ENCODE peak calls at places on chromosome 13, in four cellular contexts. One of them, this sample, is unnamed.

GRCh38 chr13:36531746-36532486 is 99.6 kb downstream of the CCNA1 start:
- DNase-seq in H9: no peak
- DNase-seq in H1: no peak
- DNase-seq in mesenchymal stem cell: peak
- DNase-seq in this sample: no peak

GRCh38 chr13:77781804-77782203 is 84.3 kb downstream of the SLAIN1 start:
- DNase-seq in H9: no peak
- DNase-seq in H1: no peak
- DNase-seq in mesenchymal stem cell: no peak
- DNase-seq in this sample: no peak

GRCh38 chr13:91072511-91072910 is 275.0 kb upstream of the MIR17HG start:
- DNase-seq in H9: no peak
- DNase-seq in H1: no peak
- DNase-seq in mesenchymal stem cell: no peak
- DNase-seq in this sample: no peak

GRCh38 chr13:50596776-50597203 is 246.7 kb downstream of the DLEU7 start:
- DNase-seq in H9: no peak
- DNase-seq in H1: no peak
- DNase-seq in mesenchymal stem cell: no peak
- DNase-seq in this sample: no peak

GRCh38 chr13:61258185-61258584 is 157.5 kb downstream of the PCDH20 start:
- DNase-seq in H9: no peak
- DNase-seq in H1: no peak
- DNase-seq in mesenchymal stem cell: no peak
- DNase-seq in this sample: no peak

GRCh38 chr13:50588736-50589135 is 254.8 kb downstream of the DLEU7 start:
- DNase-seq in H9: no peak
- DNase-seq in H1: no peak
- DNase-seq in mesenchymal stem cell: no peak
- DNase-seq in this sample: no peak

GRCh38 chr13:87661471-87661870 is 9.7 kb upstream of the SLITRK5 start:
- DNase-seq in H9: no peak
- DNase-seq in H1: no peak
- DNase-seq in mesenchymal stem cell: peak
- DNase-seq in this sample: no peak

GRCh38 chr13:96229356-96229755 is 139.4 kb downstream of the HS6ST3 start:
- DNase-seq in H9: peak
- DNase-seq in H1: no peak
- DNase-seq in mesenchymal stem cell: peak
- DNase-seq in this sample: no peak

GRCh38 chr13:110187501-110188161 is 119.3 kb downstream of the COL4A1 start:
- DNase-seq in H9: no peak
- DNase-seq in H1: no peak
- DNase-seq in mesenchymal stem cell: peak
- DNase-seq in this sample: no peak

GRCh38 chr13:66036024-66036614 is 1194.0 kb downstream of the PCDH9 start:
- DNase-seq in H9: no peak
- DNase-seq in H1: no peak
- DNase-seq in mesenchymal stem cell: no peak
- DNase-seq in this sample: peak

GRCh38 chr13:76286178-76286577 is 600.0 kb downstream of the KCTD12 start:
- DNase-seq in H9: no peak
- DNase-seq in H1: no peak
- DNase-seq in mesenchymal stem cell: peak
- DNase-seq in this sample: no peak

GRCh38 chr13:66974174-66974573 is 256.0 kb downstream of the PCDH9 start:
- DNase-seq in H9: no peak
- DNase-seq in H1: no peak
- DNase-seq in mesenchymal stem cell: no peak
- DNase-seq in this sample: no peak

GRCh38 chr13:45046445-45046844 is 57.1 kb downstream of the GPALPP1 start:
- DNase-seq in H9: no peak
- DNase-seq in H1: no peak
- DNase-seq in mesenchymal stem cell: no peak
- DNase-seq in this sample: no peak
- H2BK15ac ChIP-seq in H9: no peak
- H2BK15ac ChIP-seq in H1: no peak
- H2BK15ac ChIP-seq in mesenchymal stem cell: no peak
- H2BK15ac ChIP-seq in this sample: no peak

DNA sequence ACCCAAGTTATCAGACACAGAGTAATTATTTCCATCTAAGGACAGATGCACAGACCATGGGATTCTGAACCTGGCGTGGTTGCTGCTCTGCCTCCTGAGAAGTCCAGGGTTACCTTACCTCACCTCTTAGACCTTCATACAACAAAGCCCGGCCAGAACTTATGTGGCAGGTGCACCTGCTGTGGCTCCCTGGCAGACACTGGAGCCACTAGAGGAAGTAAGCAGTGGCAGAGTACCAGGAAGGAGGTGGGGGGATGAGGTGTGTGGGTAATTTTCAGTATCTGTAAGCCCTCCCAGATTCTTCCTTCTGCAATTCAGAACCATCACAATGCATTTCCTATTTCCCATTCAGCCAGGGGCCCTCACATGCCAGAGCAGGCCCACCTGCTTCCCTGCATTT is 106.1 kb upstream of the DOCK9 start:
- DNase-seq in H9: no peak
- DNase-seq in H1: no peak
- DNase-seq in mesenchymal stem cell: no peak
- DNase-seq in this sample: no peak
- H2BK12ac ChIP-seq in H9: no peak
- H2BK12ac ChIP-seq in H1: no peak
- H2BK12ac ChIP-seq in mesenchymal stem cell: no peak
- H2BK12ac ChIP-seq in this sample: no peak

GRCh38 chr13:100394005-100394695 is 194.4 kb downstream of the GGACT start:
- DNase-seq in H9: no peak
- DNase-seq in H1: no peak
- DNase-seq in mesenchymal stem cell: peak
- DNase-seq in this sample: no peak
- H2BK15ac ChIP-seq in H9: no peak
- H2BK15ac ChIP-seq in H1: no peak
- H2BK15ac ChIP-seq in mesenchymal stem cell: no peak
- H2BK15ac ChIP-seq in this sample: no peak

GRCh38 chr13:40190656-40191100 is 475.8 kb downstream of the FOXO1 start:
- DNase-seq in H9: no peak
- DNase-seq in H1: no peak
- DNase-seq in mesenchymal stem cell: peak
- DNase-seq in this sample: peak

GRCh38 chr13:40189426-40189825 is 477.0 kb downstream of the FOXO1 start:
- DNase-seq in H9: no peak
- DNase-seq in H1: no peak
- DNase-seq in mesenchymal stem cell: no peak
- DNase-seq in this sample: no peak

GRCh38 chr13:40189885-40190655 is 476.4 kb downstream of the FOXO1 start:
- DNase-seq in H9: no peak
- DNase-seq in H1: no peak
- DNase-seq in mesenchymal stem cell: no peak
- DNase-seq in this sample: peak

GRCh38 chr13:40192516-40193257 is 473.8 kb downstream of the FOXO1 start:
- DNase-seq in H9: no peak
- DNase-seq in H1: no peak
- DNase-seq in mesenchymal stem cell: no peak
- DNase-seq in this sample: no peak

DNA sequence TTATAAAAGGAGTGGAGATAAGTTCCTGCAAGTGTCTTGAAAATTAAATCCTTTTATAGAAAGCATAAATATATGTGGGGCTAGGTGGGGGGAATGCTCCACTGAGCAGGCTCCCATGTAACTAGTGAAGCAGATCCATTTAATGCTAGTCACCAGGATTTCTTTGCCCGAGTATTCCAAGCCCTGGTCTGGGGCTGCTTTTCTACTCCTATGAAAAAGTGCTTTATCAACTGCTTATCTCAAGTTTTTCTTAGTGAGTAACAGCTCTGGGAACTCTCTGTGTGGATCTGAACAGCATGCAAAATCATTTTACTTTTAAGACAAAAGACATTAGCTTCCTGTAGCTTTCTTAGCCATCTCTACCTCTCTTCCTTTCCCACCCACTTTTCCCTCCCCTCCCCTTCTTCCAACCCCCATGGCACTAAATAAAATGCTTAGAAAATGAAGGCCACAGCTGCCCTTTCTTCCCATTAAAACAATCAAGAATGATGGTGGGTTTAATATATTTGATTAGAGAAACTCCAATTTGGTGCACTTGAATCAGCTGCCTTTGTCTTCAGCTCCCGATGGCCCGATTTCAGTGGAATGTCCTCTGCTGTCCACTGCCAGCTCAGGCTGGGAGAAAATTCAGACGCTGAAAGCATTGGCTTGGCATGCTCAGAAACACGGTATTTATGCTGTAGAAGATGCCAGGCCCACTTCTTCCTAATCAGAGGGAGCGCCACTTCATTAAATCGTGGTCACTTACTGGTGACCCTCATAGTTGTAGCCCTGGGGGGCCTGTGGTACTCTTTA is 475.1 kb downstream of the FOXO1 start:
- DNase-seq in H9: no peak
- DNase-seq in H1: no peak
- DNase-seq in mesenchymal stem cell: peak
- DNase-seq in this sample: no peak
- H2BK12ac ChIP-seq in H9: no peak
- H2BK12ac ChIP-seq in H1: no peak
- H2BK12ac ChIP-seq in mesenchymal stem cell: no peak
- H2BK12ac ChIP-seq in this sample: no peak

GRCh38 chr13:69213331-69213850 is 894.2 kb upstream of the ATXN8OS start:
- DNase-seq in H9: no peak
- DNase-seq in H1: no peak
- DNase-seq in mesenchymal stem cell: no peak
- DNase-seq in this sample: no peak
- H2BK15ac ChIP-seq in H9: no peak
- H2BK15ac ChIP-seq in H1: no peak
- H2BK15ac ChIP-seq in mesenchymal stem cell: no peak
- H2BK15ac ChIP-seq in this sample: no peak

GRCh38 chr13:39767791-39768564 is 112.5 kb downstream of the COG6 start:
- DNase-seq in H9: no peak
- DNase-seq in H1: no peak
- DNase-seq in mesenchymal stem cell: no peak
- DNase-seq in this sample: no peak
- H2BK12ac ChIP-seq in H9: no peak
- H2BK12ac ChIP-seq in H1: no peak
- H2BK12ac ChIP-seq in mesenchymal stem cell: no peak
- H2BK12ac ChIP-seq in this sample: no peak

GRCh38 chr13:30829145-30829544 is 76.9 kb upstream of the MEDAG start:
- DNase-seq in H9: no peak
- DNase-seq in H1: no peak
- DNase-seq in mesenchymal stem cell: peak
- DNase-seq in this sample: no peak

GRCh38 chr13:30832377-30832776 is 73.7 kb upstream of the MEDAG start:
- DNase-seq in H9: no peak
- DNase-seq in H1: no peak
- DNase-seq in mesenchymal stem cell: no peak
- DNase-seq in this sample: no peak

GRCh38 chr13:30830638-30830965 is 75.5 kb upstream of the MEDAG start:
- DNase-seq in H9: no peak
- DNase-seq in H1: no peak
- DNase-seq in mesenchymal stem cell: no peak
- DNase-seq in this sample: no peak

GRCh38 chr13:30831515-30831914 is 74.6 kb upstream of the MEDAG start:
- DNase-seq in H9: no peak
- DNase-seq in H1: no peak
- DNase-seq in mesenchymal stem cell: no peak
- DNase-seq in this sample: no peak

DNA sequence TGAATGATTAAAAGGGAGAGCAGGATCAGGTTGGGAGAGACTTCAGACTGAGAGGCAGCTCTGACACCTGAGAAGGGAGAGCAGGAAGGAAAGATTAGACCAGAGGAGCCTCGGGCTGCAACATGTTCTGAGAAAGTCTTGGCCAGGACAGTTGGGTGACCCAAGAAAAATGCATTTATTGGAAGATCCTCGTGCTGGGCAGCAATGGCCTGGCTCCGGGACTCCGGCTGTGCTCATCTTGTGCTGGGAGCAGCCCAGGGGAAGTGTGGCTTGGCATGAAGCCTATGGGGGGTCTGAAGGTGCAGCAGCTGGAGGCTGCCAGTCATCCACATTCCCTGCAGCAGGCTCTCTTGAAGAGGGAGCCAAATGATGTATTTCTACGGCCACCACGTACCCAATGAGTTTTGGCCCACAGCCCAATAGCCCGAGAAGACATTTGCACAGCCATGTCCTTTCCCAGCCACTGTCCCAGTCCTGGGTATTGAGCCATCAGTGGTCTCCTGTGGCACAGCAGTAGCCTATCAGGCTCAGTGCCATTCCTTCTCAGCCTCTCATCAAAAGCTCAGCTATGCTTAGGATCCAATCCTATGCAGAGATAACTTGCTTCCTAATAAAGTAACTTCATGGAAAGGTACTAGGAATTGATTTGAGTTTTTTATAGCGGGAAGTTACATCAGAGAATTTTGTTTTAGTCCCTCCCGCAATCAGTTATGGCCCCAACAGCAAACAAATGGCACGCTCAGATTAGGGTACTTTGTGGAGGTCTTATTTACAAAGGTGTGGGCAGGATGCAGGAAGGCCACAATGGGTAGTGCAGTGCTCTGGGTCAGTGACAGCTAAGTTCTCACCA is 76.1 kb upstream of the MEDAG start:
- DNase-seq in H9: no peak
- DNase-seq in H1: no peak
- DNase-seq in mesenchymal stem cell: no peak
- DNase-seq in this sample: no peak
- H2BK15ac ChIP-seq in H9: no peak
- H2BK15ac ChIP-seq in H1: no peak
- H2BK15ac ChIP-seq in mesenchymal stem cell: no peak
- H2BK15ac ChIP-seq in this sample: no peak

This sample was measured in neuronal stem cell.